ENCODE peak calls at places on chromosome 1, in seven cellular contexts. X is heart left ventricle, U is esophagus squamous epithelium, D is IMR-90, B is prostate gland, F is body of pancreas, W is stomach. L is an unnamed sample.

GRCh38 chr1:34127006-34128000 is 37.7 kb downstream of the CSMD2 start:
- DNase-seq in X (no peak), W (no peak), D (no peak), F (no peak), U (no peak), B (no peak), L (no peak)

GRCh38 chr1:119651641-119652040 is 3.6 kb upstream of the ZNF697 start:
- DNase-seq in X (no peak), F (no peak), U (no peak), D (no peak), B (no peak), W (no peak), L (no peak)

GRCh38 chr1:63729227-63729620 is 44.6 kb upstream of the ROR1 start:
- DNase-seq in U (no peak), D (no peak), F (no peak), W (no peak), X (no peak), B (no peak), L (no peak)

GRCh38 chr1:112549590-112549989 is 40.8 kb downstream of the WNT2B start:
- DNase-seq in F (no peak), D (no peak), U (no peak), B (no peak), W (no peak), X (no peak), L (no peak)

GRCh38 chr1:10722803-10723202 is 73.6 kb downstream of the CASZ1 start:
- DNase-seq in B (no peak), W (no peak), D (no peak), X (no peak), U (no peak), F (no peak), L (no peak)

GRCh38 chr1:43776043-43776761 is 68.9 kb downstream of the ST3GAL3 start:
- DNase-seq in D (peak), U (no peak), W (no peak), F (no peak), B (no peak), X (no peak), L (peak)

GRCh38 chr1:26349196-26349885 is 4.6 kb downstream of the CRYBG2 start:
- DNase-seq in X (no peak), U (no peak), W (no peak), B (no peak), F (no peak), D (peak), L (no peak)

GRCh38 chr1:214440219-214440965 is 111.0 kb downstream of the PTPN14 start:
- DNase-seq in B (no peak), D (no peak), U (no peak), X (no peak), F (no peak), W (no peak), L (peak)

GRCh38 chr1:34057347-34057746 is 107.7 kb downstream of the CSMD2 start:
- DNase-seq in U (no peak), X (no peak), W (no peak), B (no peak), D (no peak), F (no peak), L (no peak)

GRCh38 chr1:64242895-64243756 is 39.7 kb downstream of the UBE2U start:
- DNase-seq in B (no peak), U (no peak), F (no peak), W (no peak), D (peak), X (no peak), L (peak)

GRCh38 chr1:234659538-234659937 is 49.6 kb upstream of the IRF2BP2 start:
- DNase-seq in W (no peak), B (no peak), D (peak), F (no peak), U (no peak), X (no peak), L (peak)

GRCh38 chr1:6614019-6614952 is 755 bp downstream of the PHF13 start:
- DNase-seq in F (peak), U (no peak), D (peak), X (peak), W (peak), B (peak), L (peak)

GRCh38 chr1:112524251-112524650 is 15.5 kb downstream of the WNT2B start:
- DNase-seq in X (peak), W (no peak), U (no peak), F (no peak), D (no peak), B (no peak), L (no peak)

GRCh38 chr1:193123751-193124150 is 1.9 kb downstream of the CDC73 start:
- DNase-seq in X (no peak), F (no peak), W (no peak), B (no peak), D (no peak), U (no peak), L (no peak)

GRCh38 chr1:246705368-246705767 is 18.8 kb upstream of the SCCPDH start:
- DNase-seq in U (no peak), F (no peak), D (peak), X (no peak), W (no peak), B (no peak), L (no peak)

GRCh38 chr1:51575406-51576084 is 41.3 kb upstream of the OSBPL9 start:
- DNase-seq in X (no peak), B (no peak), F (no peak), W (no peak), U (no peak), D (peak), L (peak)

GRCh38 chr1:175514309-175515001 is 228.9 kb downstream of the TNR start:
- DNase-seq in F (no peak), X (peak), D (no peak), B (no peak), U (no peak), W (no peak), L (peak)

GRCh38 chr1:67685558-67686271 is 714 bp downstream of the GADD45A start:
- DNase-seq in F (peak), U (peak), W (peak), X (peak), B (peak), D (no peak), L (peak)

GRCh38 chr1:162056043-162056442 is 13.4 kb upstream of the NOS1AP start:
- DNase-seq in B (peak), D (peak), U (no peak), F (peak), X (peak), W (peak), L (peak)

GRCh38 chr1:7388141-7388487 is 383.0 kb upstream of the VAMP3 start:
- DNase-seq in U (no peak), W (peak), D (no peak), X (peak), F (no peak), B (no peak), L (no peak)

GRCh38 chr1:30846587-30846986 is 62.0 kb downstream of the SDC3 start:
- DNase-seq in X (no peak), W (no peak), F (no peak), U (no peak), D (no peak), B (no peak), L (no peak)

GRCh38 chr1:155062151-155062686 is 1.3 kb upstream of the EFNA4 start:
- DNase-seq in X (no peak), B (no peak), W (no peak), F (no peak), D (no peak), U (no peak), L (no peak)

GRCh38 chr1:47507921-47508894 is 70.4 kb downstream of the FOXD2 start:
- DNase-seq in B (peak), F (peak), D (no peak), X (peak), U (no peak), W (peak), L (peak)

GRCh38 chr1:155479205-155479604 is 83.4 kb downstream of the ASH1L start:
- DNase-seq in D (peak), X (no peak), U (no peak), W (no peak), B (no peak), F (no peak), L (peak)

GRCh38 chr1:151455231-151455630 is 4.1 kb downstream of the POGZ start:
- DNase-seq in D (no peak), U (no peak), B (no peak), W (no peak), X (no peak), F (no peak), L (no peak)

GRCh38 chr1:27671964-27672749 is at the start of gene IFI6:
- DNase-seq in B (peak), W (peak), X (peak), D (peak), F (peak), U (no peak), L (peak)
- TF ChIP-seq POLR2A in B (peak), W (no peak), X (no peak), D (peak), F (no peak), U (no peak), L (no peak)

DNA sequence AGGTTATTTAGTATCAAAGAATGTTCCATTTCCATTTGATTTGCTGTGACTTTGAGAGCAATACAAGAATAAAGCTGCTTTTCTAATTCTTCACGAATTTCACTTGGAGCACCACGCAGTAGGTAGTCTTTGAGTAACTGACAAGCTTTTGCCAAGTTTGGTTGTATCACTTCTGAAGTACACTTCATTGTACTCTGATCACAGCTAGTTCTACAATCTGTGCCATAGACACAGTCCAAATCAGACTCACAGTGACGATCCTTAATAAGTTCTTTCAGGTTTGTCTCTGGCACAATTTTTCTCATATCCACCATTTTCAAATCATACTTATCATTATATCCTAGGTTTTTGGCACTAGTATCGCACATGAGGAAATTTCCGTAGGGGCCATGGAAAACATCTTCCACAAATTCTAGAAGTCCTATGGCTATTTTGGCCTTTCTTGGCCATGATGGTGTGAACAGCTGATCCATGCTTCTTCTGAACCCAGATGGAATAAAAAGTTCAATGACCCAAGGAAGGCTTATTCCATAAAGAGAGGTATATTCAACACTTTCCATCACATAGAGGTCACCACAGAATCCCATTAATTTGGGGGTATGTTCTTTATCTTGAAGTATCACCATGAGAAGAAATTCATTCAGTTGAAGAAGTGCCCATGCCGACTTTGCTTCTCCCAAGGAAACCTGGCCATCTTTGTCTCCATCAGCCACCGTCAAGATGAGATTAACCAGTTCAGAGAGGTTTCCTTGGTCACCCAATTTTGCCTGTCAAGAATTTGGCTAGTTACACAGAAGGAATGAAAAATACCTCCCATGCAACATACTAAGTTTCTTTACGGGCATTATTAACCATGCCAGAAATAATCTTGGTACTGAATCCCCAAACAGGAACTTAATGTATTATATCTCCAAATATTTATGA is 11.9 kb downstream of the RPL5 start:
- DNase-seq in B (no peak), W (no peak), U (no peak), D (no peak), F (no peak), X (no peak), L (no peak)
- TF ChIP-seq POLR2A in B (no peak), W (no peak), U (no peak), D (no peak), F (no peak), X (no peak), L (no peak)

GRCh38 chr1:198491028-198491427 is 49.5 kb downstream of the ATP6V1G3 start:
- DNase-seq in D (no peak), X (no peak), F (no peak), W (no peak), B (no peak), U (no peak), L (no peak)
- TF ChIP-seq POLR2A in D (no peak), X (no peak), F (no peak), W (no peak), B (no peak), U (no peak), L (no peak)

GRCh38 chr1:204448321-204448964 is 36.8 kb upstream of the PPP1R15B start:
- DNase-seq in B (no peak), U (no peak), F (no peak), W (peak), X (no peak), D (no peak), L (peak)
- TF ChIP-seq POLR2A in B (no peak), U (no peak), F (no peak), W (no peak), X (no peak), D (no peak), L (no peak)

DNA sequence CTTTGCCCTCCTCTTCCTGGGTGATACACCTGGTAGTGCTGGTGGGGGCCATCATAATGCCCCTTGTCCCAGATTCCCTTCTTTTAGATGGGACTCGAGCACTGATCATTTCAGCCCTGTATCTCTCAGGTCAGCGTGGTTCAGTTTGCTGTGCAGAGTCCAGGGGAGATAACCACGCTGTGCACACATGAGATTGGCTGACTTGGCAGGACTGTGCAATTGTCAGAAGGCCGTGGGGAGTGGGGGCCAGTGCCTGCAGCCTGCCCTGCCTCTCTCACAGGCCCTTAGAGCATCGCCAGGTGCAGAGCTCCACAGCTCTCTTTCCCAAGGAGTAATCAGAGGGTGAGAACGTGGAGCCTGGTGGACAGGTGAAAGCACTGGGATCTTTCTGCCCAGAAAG is 15.2 kb downstream of the EPHX1 start:
- DNase-seq in F (peak), X (no peak), D (no peak), U (no peak), B (no peak), W (peak), L (no peak)
- TF ChIP-seq POLR2A in F (no peak), X (no peak), D (no peak), U (no peak), B (no peak), W (no peak), L (no peak)

GRCh38 chr1:215567491-215568286 is 585 bp downstream of the KCTD3 start:
- DNase-seq in D (peak), W (no peak), B (peak), F (peak), U (no peak), X (peak), L (peak)

GRCh38 chr1:215569987-215570824 is 3.1 kb downstream of the KCTD3 start:
- DNase-seq in X (no peak), B (no peak), F (no peak), U (no peak), D (peak), W (no peak), L (no peak)

GRCh38 chr1:215568287-215568692 is 1.2 kb downstream of the KCTD3 start:
- DNase-seq in D (peak), X (no peak), W (no peak), F (peak), U (no peak), B (peak), L (peak)

DNA sequence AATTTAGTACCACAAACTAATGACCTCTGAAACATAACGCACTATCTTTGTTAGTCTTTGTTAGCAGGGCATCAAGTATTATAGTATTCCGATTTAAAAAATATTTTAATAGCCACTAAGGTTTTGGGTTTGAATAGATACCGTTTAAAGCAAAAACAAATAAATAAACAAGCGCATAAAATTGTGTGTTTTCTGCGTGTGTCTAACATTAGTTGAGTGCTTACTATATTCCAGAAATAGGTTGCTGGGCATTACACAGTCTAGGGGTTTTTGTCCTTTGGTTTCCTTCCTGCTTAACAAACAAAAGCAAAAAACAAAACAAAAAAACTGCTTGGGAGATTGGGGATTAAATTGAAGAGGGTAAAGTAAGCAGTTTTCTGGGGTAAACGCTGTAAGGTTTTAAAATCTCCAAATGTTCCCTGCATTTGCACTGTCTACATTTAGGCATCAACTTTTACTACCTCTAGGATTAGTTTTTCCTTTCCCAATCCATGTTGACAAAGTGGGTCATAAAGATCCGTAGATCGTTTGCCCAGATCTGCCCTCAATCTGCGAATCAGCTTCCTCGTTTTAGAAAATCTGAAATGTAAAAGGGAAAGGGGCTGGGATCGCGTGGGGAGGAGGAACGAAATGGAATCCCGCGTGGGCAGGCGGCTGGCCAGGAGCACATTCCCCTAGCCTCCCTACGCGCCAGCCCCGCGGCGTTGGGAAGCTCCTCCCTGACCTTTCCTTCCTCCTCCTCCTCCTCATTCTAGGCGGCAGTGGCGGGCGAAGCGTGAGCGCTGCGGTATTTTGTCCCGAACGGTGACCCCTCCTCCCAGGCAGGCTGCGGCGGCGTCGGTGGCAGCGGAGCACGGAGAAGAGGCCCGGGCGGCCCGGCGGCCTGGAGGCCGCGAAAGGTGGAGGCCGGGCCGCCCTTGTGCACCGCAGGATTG is at the start of gene KCTD3:
- DNase-seq in F (peak), D (peak), X (peak), B (peak), W (peak), U (no peak), L (peak)
- TF ChIP-seq POLR2A in F (peak), D (no peak), X (no peak), B (peak), W (no peak), U (no peak), L (peak)

L was measured in NB4.